ENCODE peak calls at places on chromosomes 12 and 14, in eight cellular contexts. S is activated T-helper 17 cell treated with anti-CD3 and anti-CD28 coated beads, Interleukin-2, amount 50 U/mL, for 72 hours; Q is naive thymus-derived CD8-positive, alpha-beta T cell; C is upper lobe of left lung; Z is GM12878; N is stimulated activated memory B cell treated with anti-CD40 and anti-IgM and Interleukin-4, amounts not matched to agents 10 μg/mL and 1 μg/mL and 100 μg/mL, for 72 hours; F is central memory CD8-positive, alpha-beta T cell; U is heart left ventricle. O is an unnamed sample.

GRCh38 chr12:69583203-69583602 is 2.1 kb upstream of the CCT2 start:
- ATAC-seq in S (no peak), Q (no peak), C (no peak), Z (no peak), N (no peak), F (no peak), U (no peak), O (no peak)

GRCh38 chr14:104370256-104370870 is 209.2 kb upstream of the C14orf180 start:
- ATAC-seq in S (no peak), Q (no peak), C (no peak), Z (peak; percentile 49), N (no peak), F (no peak), U (peak; percentile 66), O (no peak)

GRCh38 chr12:85029456-85029855 is 6.6 kb downstream of the TSPAN19 start:
- ATAC-seq in S (no peak), Q (no peak), C (no peak), Z (peak; percentile 34), N (no peak), F (no peak), U (no peak), O (no peak)

GRCh38 chr14:92524603-92525185 is 11.1 kb downstream of the RIN3 start:
- ATAC-seq in S (no peak), Q (peak; percentile 53), C (no peak), Z (no peak), N (no peak), F (no peak), U (no peak), O (no peak)

GRCh38 chr14:101561145-101561896 is at the start of gene DIO3:
- ATAC-seq in S (no peak), Q (no peak), C (no peak), Z (no peak), N (no peak), F (no peak), U (no peak), O (no peak)

GRCh38 chr14:54712371-54712998 is 145.6 kb downstream of the SAMD4A start:
- ATAC-seq in S (no peak), Q (no peak), C (no peak), Z (no peak), N (peak; percentile 68), F (no peak), U (peak; percentile 65), O (peak; percentile 77)

GRCh38 chr12:60501124-60501729 is 905.4 kb downstream of the SLC16A7 start:
- ATAC-seq in S (no peak), Q (no peak), C (no peak), Z (no peak), N (no peak), F (no peak), U (peak; percentile 91), O (no peak)

GRCh38 chr14:71319646-71320045 is 412.4 kb downstream of the PCNX1 start:
- ATAC-seq in S (peak; percentile 8), Q (no peak), C (no peak), Z (peak; percentile 5), N (peak; percentile 1), F (no peak), U (no peak), O (no peak)

GRCh38 chr12:122820838-122821271 is 14.4 kb upstream of the HIP1R start:
- ATAC-seq in S (no peak), Q (peak; percentile 33), C (no peak), Z (peak; percentile 91), N (peak; percentile 92), F (no peak), U (no peak), O (no peak)

GRCh38 chr14:54472291-54472690 is 16.5 kb downstream of the GMFB start:
- ATAC-seq in S (no peak), Q (no peak), C (no peak), Z (no peak), N (no peak), F (no peak), U (peak; percentile 71), O (no peak)

GRCh38 chr14:71410578-71411279 is 503.5 kb downstream of the PCNX1 start:
- ATAC-seq in S (peak; percentile 79), Q (no peak), C (no peak), Z (no peak), N (no peak), F (no peak), U (no peak), O (no peak)

GRCh38 chr12:8123124-8123888 is at the start of gene CLEC4A:
- ATAC-seq in S (no peak), Q (no peak), C (no peak), Z (no peak), N (peak; percentile 85), F (no peak), U (no peak), O (no peak)

GRCh38 chr12:9948606-9949286 is 16.6 kb upstream of the CLEC2A start:
- ATAC-seq in S (peak; percentile 94), Q (peak; percentile 44), C (no peak), Z (peak; percentile 99), N (peak; percentile 95), F (peak; percentile 69), U (no peak), O (no peak)

GRCh38 chr14:106690333-106690891 is 1164.0 kb downstream of the TMEM121 start:
- ATAC-seq in S (no peak), Q (no peak), C (no peak), Z (no peak), N (no peak), F (no peak), U (no peak), O (no peak)

GRCh38 chr12:124428792-124429281 is 133.9 kb downstream of the RFLNA start:
- ATAC-seq in S (no peak), Q (no peak), C (no peak), Z (no peak), N (peak; percentile 5), F (no peak), U (no peak), O (peak; percentile 2)

GRCh38 chr12:95351745-95352144 is 122.2 kb upstream of the METAP2 start:
- ATAC-seq in S (no peak), Q (no peak), C (no peak), Z (no peak), N (no peak), F (no peak), U (peak; percentile 86), O (no peak)